ENCODE peak calls at places on chromosomes 11 and 22, in nine cellular contexts. S, P, H, F, K, A, B, T and W are unnamed samples.

GRCh38 chr11:134047586-134047999 is 21.3 kb upstream of the JAM3 start:
- DNase-seq in K (no peak), T (no peak), B (no peak), F (peak), H (no peak), P (no peak), A (no peak), S (peak), W (no peak)

GRCh38 chr11:75826463-75827220 is 11.6 kb downstream of the UVRAG start:
- DNase-seq in P (peak), A (no peak), S (no peak), H (no peak), B (no peak), K (no peak), T (peak), F (peak), W (no peak)

GRCh38 chr11:87431386-87431785 is 393.7 kb downstream of the TMEM135 start:
- DNase-seq in H (no peak), F (peak), B (no peak), T (no peak), S (no peak), K (no peak), P (no peak), A (no peak), W (no peak)

GRCh38 chr22:45218974-45219373 is 21.7 kb downstream of the KIAA0930 start:
- DNase-seq in K (no peak), H (peak), T (no peak), A (peak), S (no peak), B (no peak), F (no peak), P (no peak), W (no peak)

GRCh38 chr11:80414766-80415165 is 973.9 kb upstream of the TENM4 start:
- DNase-seq in F (no peak), H (no peak), S (peak), K (no peak), T (no peak), P (no peak), B (no peak), A (no peak), W (no peak)

GRCh38 chr22:45240137-45240809 is 421 bp downstream of the KIAA0930 start:
- DNase-seq in T (peak), H (peak), K (no peak), A (peak), P (peak), B (no peak), F (peak), S (no peak), W (no peak)

GRCh38 chr11:6634534-6634933 is 15.3 kb upstream of the TPP1 start:
- DNase-seq in H (no peak), F (no peak), B (no peak), S (no peak), P (no peak), T (no peak), A (no peak), K (no peak), W (no peak)

GRCh38 chr11:86192858-86193257 is 51.7 kb upstream of the EED start:
- DNase-seq in P (no peak), H (peak), K (no peak), S (no peak), T (no peak), A (no peak), B (no peak), F (no peak), W (no peak)

GRCh38 chr11:114775849-114776621 is 97.7 kb downstream of the NXPE2 start:
- DNase-seq in H (no peak), S (no peak), T (no peak), P (peak), A (peak), B (no peak), F (no peak), K (no peak), W (no peak)

GRCh38 chr11:114771172-114771571 is 92.8 kb downstream of the NXPE2 start:
- DNase-seq in A (no peak), P (no peak), F (no peak), B (no peak), H (no peak), T (no peak), S (no peak), K (no peak), W (no peak)

GRCh38 chr11:114776956-114777355 is 98.6 kb downstream of the NXPE2 start:
- DNase-seq in F (no peak), B (no peak), S (no peak), A (no peak), K (no peak), H (no peak), P (no peak), T (no peak), W (no peak)

GRCh38 chr11:114773541-114774338 is 95.4 kb downstream of the NXPE2 start:
- DNase-seq in A (no peak), T (peak), F (no peak), H (no peak), P (peak), K (no peak), B (peak), S (no peak), W (no peak)

GRCh38 chr11:114774599-114775365 is 96.5 kb downstream of the NXPE2 start:
- DNase-seq in F (peak), P (peak), K (peak), B (no peak), S (peak), A (peak), T (peak), H (peak), W (peak)
- TF ChIP-seq EZH2phosphoT487 in F (no peak), P (no peak), K (no peak), B (no peak), S (no peak), A (no peak), T (no peak), H (no peak), W (no peak)

GRCh38 chr11:19992998-19993397 is 167.3 kb downstream of the DBX1 start:
- DNase-seq in T (no peak), P (no peak), H (no peak), A (no peak), B (no peak), S (no peak), K (no peak), F (no peak), W (no peak)

GRCh38 chr11:20000022-20000392 is 160.3 kb downstream of the DBX1 start:
- DNase-seq in K (no peak), H (no peak), T (no peak), F (no peak), S (no peak), P (no peak), A (no peak), B (no peak), W (no peak)

GRCh38 chr11:19994712-19995111 is 165.6 kb downstream of the DBX1 start:
- DNase-seq in F (no peak), K (no peak), H (no peak), B (no peak), T (no peak), S (no peak), P (no peak), A (no peak), W (no peak)

GRCh38 chr11:19995131-19995530 is 165.1 kb downstream of the DBX1 start:
- DNase-seq in A (no peak), B (no peak), T (no peak), S (peak), K (peak), F (peak), P (no peak), H (no peak), W (peak)

DNA sequence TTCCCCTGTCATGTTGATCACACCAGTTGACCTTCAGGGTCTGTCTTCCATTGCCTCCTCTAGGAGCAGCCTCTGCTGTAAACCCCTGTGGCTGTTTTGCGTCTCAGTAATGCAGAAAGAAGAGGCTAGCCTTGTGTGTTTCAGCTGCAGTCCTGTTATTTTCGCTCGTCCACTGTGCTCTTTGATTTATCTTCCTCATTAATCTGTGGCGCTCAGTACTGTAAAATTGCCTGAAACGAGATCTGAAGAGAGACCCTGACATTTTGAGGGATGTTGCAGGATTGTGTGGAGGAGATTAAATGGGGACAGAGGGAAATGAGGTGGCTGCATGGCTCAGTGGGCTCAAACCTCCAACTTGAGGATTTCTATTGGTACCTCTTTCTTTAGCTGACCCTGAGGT is 163.7 kb downstream of the DBX1 start:
- DNase-seq in F (no peak), P (no peak), K (no peak), B (no peak), T (no peak), H (no peak), S (no peak), A (peak), W (no peak)
- TF ChIP-seq EZH2phosphoT487 in F (no peak), P (no peak), K (no peak), B (no peak), T (no peak), H (no peak), S (no peak), A (no peak), W (no peak)

GRCh38 chr22:41038732-41039131 is 53.7 kb upstream of the EP300 start:
- DNase-seq in T (no peak), S (no peak), B (no peak), H (no peak), P (no peak), K (no peak), F (peak), A (no peak), W (no peak)
- TF ChIP-seq EZH2phosphoT487 in T (no peak), S (no peak), B (no peak), H (no peak), P (no peak), K (no peak), F (no peak), A (no peak), W (no peak)

GRCh38 chr11:18700375-18700774 is 1.8 kb downstream of the TMEM86A start:
- DNase-seq in H (no peak), S (peak), T (no peak), B (no peak), K (no peak), F (no peak), A (no peak), P (no peak), W (no peak)
- TF ChIP-seq EZH2phosphoT487 in H (no peak), S (no peak), T (no peak), B (no peak), K (no peak), F (no peak), A (no peak), P (no peak), W (no peak)

GRCh38 chr22:22692707-22693530 is 48.5 kb downstream of the GGTLC2 start:
- DNase-seq in B (peak), P (peak), H (peak), F (peak), T (peak), K (peak), S (peak), A (peak), W (no peak)
- TF ChIP-seq EZH2phosphoT487 in B (no peak), P (no peak), H (no peak), F (no peak), T (no peak), K (no peak), S (no peak), A (no peak), W (no peak)

GRCh38 chr22:40400173-40400572 is 29.8 kb downstream of the SGSM3 start:
- DNase-seq in S (no peak), T (no peak), H (peak), K (no peak), F (no peak), B (no peak), P (no peak), A (no peak), W (no peak)
- TF ChIP-seq EZH2phosphoT487 in S (no peak), T (no peak), H (no peak), K (no peak), F (no peak), B (no peak), P (no peak), A (no peak), W (no peak)

GRCh38 chr11:44018127-44018521 is 29.7 kb upstream of the ACCSL start:
- DNase-seq in F (peak), S (no peak), T (no peak), H (no peak), K (no peak), B (no peak), A (no peak), P (no peak), W (no peak)
- TF ChIP-seq EZH2phosphoT487 in F (no peak), S (no peak), T (no peak), H (no peak), K (no peak), B (no peak), A (no peak), P (no peak), W (no peak)